ENCODE peak calls at places on chromosomes 12 and 14, in four cellular contexts. O is epithelial cell of proximal tubule, J is keratinocyte, S is fibroblast of mammary gland. U is an unnamed sample.

GRCh38 chr12:99618657-99619056 is 28.9 kb upstream of the GARIN6 start:
- DNase-seq in O (no peak), J (no peak), S (no peak), U (no peak)

GRCh38 chr12:114933428-114934160 is 249.6 kb upstream of the TBX3 start:
- DNase-seq in O (peak), J (no peak), S (peak), U (peak)

GRCh38 chr14:77041837-77042557 is 13.5 kb upstream of the IRF2BPL start:
- DNase-seq in O (no peak), J (no peak), S (peak), U (peak)

GRCh38 chr12:40327506-40327905 is 102.7 kb downstream of the LRRK2 start:
- DNase-seq in O (no peak), J (no peak), S (peak), U (no peak)

GRCh38 chr12:52364061-52364460 is 3.2 kb downstream of the KRT85 start:
- DNase-seq in O (no peak), J (no peak), S (no peak), U (no peak)

GRCh38 chr14:89702151-89702936 is 252.2 kb downstream of the EFCAB11 start:
- DNase-seq in O (no peak), J (no peak), S (peak), U (peak)

GRCh38 chr14:51781352-51781751 is 79.1 kb upstream of the GNG2 start:
- DNase-seq in O (no peak), J (no peak), S (no peak), U (no peak)

GRCh38 chr12:106586803-106587684 is 4.2 kb downstream of the RFX4 start:
- DNase-seq in O (no peak), J (no peak), S (no peak), U (no peak)

GRCh38 chr12:57476162-57476992 is 3.3 kb downstream of the ARHGAP9 start:
- DNase-seq in O (no peak), J (no peak), S (no peak), U (no peak)

GRCh38 chr12:16568873-16569272 is 37.1 kb downstream of the LMO3 start:
- DNase-seq in O (no peak), J (no peak), S (no peak), U (peak)

GRCh38 chr14:106877527-106877926 is 1351.1 kb downstream of the TMEM121 start:
- DNase-seq in O (peak), J (no peak), S (no peak), U (no peak)

GRCh38 chr14:20799955-20800544 is 2.6 kb downstream of the RNASE1 start:
- DNase-seq in O (no peak), J (no peak), S (no peak), U (no peak)

GRCh38 chr12:99152337-99152736 is 495.2 kb upstream of the GARIN6 start:
- DNase-seq in O (no peak), J (no peak), S (no peak), U (no peak)

GRCh38 chr12:95605087-95605486 is 53.8 kb upstream of the USP44 start:
- DNase-seq in O (no peak), J (no peak), S (peak), U (peak)

GRCh38 chr14:99537399-99537798 is 56.2 kb downstream of the CCNK start:
- DNase-seq in O (peak), J (no peak), S (peak), U (peak)

GRCh38 chr12:26273811-26274210 is 78.4 kb downstream of the SSPN start:
- DNase-seq in O (no peak), J (no peak), S (no peak), U (peak)

GRCh38 chr12:12560587-12561304 is 1.9 kb downstream of the DUSP16 start:
- DNase-seq in O (peak), J (peak), S (peak), U (peak)

GRCh38 chr12:12562016-12562483 is 613 bp downstream of the DUSP16 start:
- DNase-seq in O (no peak), J (no peak), S (no peak), U (peak)

GRCh38 chr12:12561305-12562015 is 1.2 kb downstream of the DUSP16 start:
- DNase-seq in O (no peak), J (no peak), S (peak), U (peak)

GRCh38 chr12:12563529-12563928 is 866 bp upstream of the DUSP16 start:
- DNase-seq in O (peak), J (no peak), S (peak), U (peak)

DNA sequence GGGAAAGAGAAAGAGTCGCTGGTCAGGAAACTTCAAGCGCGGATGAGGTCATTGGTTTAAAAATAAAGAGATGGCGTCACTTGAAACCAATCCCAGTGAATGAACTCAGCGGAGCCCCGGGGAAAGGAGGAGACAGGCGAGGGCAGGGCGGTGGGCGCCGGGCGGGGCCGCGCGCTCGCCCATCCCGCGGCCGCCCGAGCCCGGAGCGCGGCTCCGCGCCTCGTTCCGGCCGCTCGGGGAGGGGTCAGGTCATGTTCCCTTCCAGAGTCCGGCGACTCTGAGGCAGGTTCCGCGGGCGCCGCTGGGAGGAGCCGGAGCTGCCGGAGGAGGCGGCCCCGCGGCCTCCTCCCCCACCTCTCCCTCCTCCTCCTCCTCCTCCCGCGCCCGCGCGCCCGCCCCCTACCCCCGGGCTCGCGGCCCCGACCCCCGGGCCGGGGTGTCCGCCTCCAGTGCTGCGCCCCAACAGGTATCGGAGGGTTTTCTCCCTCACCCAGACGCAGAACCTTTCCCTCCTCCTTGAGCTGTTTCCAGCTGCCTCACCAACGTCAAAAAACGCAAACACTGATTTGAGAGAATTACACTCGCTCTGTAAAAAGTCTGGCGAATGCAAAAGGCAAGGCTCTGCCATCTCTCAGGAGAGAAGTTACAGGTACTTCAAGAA is at the start of gene DUSP16:
- DNase-seq in O (peak), J (peak), S (peak), U (peak)
- TF ChIP-seq CTCF in O (no peak), J (no peak), S (no peak), U (no peak)

DNA sequence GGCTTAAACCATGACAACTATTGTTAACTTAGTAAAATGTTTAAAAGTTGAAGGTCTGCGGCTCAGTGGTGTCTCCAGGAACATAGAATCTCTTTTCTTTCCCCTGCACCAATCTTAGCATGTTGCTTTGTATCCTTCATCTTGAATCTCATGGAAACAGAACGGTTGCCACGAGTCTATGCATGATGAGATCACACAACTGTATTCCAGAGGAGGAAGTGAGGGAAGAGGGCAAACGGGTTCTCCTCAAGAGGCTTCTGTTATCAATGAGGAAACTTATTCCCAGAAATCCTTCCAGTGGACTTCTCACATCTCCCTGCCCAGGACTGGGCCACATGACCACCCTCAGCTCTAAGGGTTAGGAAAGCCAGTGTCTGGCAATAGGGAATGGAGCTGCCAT is 17.3 kb downstream of the PLXNC1 start:
- DNase-seq in O (no peak), J (no peak), S (no peak), U (no peak)
- H3K4me3 ChIP-seq in O (no peak), J (no peak), S (no peak), U (no peak)

GRCh38 chr14:39322807-39323206 is 89.1 kb downstream of the MIA2 start:
- DNase-seq in O (no peak), J (no peak), S (peak), U (peak)

GRCh38 chr14:39318574-39318973 is 84.9 kb downstream of the MIA2 start:
- DNase-seq in O (no peak), J (no peak), S (peak), U (no peak)

GRCh38 chr14:39324097-39324496 is 90.4 kb downstream of the MIA2 start:
- DNase-seq in O (no peak), J (no peak), S (no peak), U (no peak)

GRCh38 chr14:39316844-39317553 is 83.3 kb downstream of the MIA2 start:
- DNase-seq in O (no peak), J (no peak), S (no peak), U (no peak)

GRCh38 chr14:39320318-39320717 is 86.6 kb downstream of the MIA2 start:
- DNase-seq in O (no peak), J (no peak), S (no peak), U (peak)
- TF ChIP-seq CTCF in O (no peak), J (no peak), S (no peak), U (no peak)

GRCh38 chr12:58917699-58918334 is 2.5 kb downstream of the LRIG3 start:
- DNase-seq in O (peak), J (no peak), S (no peak), U (no peak)

GRCh38 chr12:58920956-58921861 is 905 bp upstream of the LRIG3 start:
- DNase-seq in O (no peak), J (no peak), S (no peak), U (no peak)

GRCh38 chr12:58920102-58920955 is at the start of gene LRIG3:
- DNase-seq in O (peak), J (no peak), S (peak), U (peak)

GRCh38 chr12:58918475-58918874 is 1.8 kb downstream of the LRIG3 start:
- DNase-seq in O (peak), J (no peak), S (peak), U (no peak)

DNA sequence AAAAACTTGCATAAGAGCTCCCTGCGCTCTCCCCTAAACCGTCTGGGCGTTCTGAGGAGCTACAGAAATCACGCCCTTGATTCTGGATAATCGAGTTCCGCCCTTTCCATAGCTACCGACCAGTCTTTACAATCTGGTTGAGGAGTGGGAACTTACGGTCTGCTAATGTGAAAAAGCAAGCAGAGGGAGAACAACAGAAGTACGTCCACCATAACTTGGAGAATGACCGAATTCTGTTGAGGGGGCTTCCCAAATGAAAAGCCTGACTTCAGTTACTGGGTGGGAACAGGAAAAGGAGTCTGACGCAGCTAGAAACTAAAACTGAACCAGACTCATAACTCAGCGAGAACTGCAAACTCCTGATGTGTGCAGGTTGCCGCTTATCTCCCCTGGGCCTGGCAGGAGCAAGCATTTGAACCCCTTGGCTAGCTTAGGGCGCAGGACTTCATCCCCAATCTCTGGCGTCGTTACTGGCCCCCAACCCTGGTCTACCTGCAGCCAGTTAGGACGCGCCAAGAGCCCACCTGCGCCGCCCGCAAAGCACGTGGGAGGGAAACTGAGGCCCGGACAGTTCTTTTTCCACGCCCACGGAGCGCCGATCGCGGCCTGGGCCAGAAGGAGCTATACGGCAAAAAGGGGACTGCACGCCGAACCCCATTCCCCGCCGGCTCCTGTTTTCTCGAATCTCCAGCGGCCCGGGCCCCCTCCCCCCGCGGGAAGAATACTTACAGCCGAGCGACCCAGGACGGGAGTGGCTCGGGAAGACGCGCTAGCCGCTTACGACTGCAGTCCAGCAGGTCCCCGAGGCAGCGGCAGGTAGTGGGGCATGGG is 818 bp downstream of the LRIG3 start:
- DNase-seq in O (peak), J (no peak), S (peak), U (peak)
- H3K4me3 ChIP-seq in O (peak), J (peak), S (peak), U (peak)